ENCODE peak calls at places on chromosomes 12 and 14, in five cellular contexts. W is progenitor cell of endocrine pancreas; V is MCF 10A; T is CD8-positive, alpha-beta T cell; F is choroid plexus epithelial cell. A is an unnamed sample.

GRCh38 chr12:102748704-102749103 is 168.3 kb downstream of the PAH start:
- DNase-seq in W (no peak), V (no peak), T (no peak), F (no peak), A (no peak)

GRCh38 chr12:111180830-111181726 is 187.8 kb downstream of the PHETA1 start:
- DNase-seq in W (no peak), V (peak), T (no peak), F (peak), A (no peak)

GRCh38 chr12:112380663-112381420 is 1.4 kb downstream of the HECTD4 start:
- DNase-seq in W (no peak), V (no peak), T (no peak), F (no peak), A (no peak)

GRCh38 chr12:80176706-80177105 is 77.4 kb downstream of the OTOGL start:
- DNase-seq in W (no peak), V (no peak), T (no peak), F (no peak), A (no peak)

GRCh38 chr12:125403145-125403789 is 338.0 kb downstream of the AACS start:
- DNase-seq in W (no peak), V (peak), T (no peak), F (peak), A (no peak)

GRCh38 chr14:88198441-88198840 is 124.6 kb downstream of the KCNK10 start:
- DNase-seq in W (no peak), V (no peak), T (no peak), F (no peak), A (no peak)

GRCh38 chr14:82642425-82642824 is 1108.8 kb upstream of the SEL1L start:
- DNase-seq in W (peak), V (no peak), T (no peak), F (peak), A (peak)

GRCh38 chr12:22625671-22626251 is 790 bp downstream of the ETNK1 start:
- DNase-seq in W (peak), V (peak), T (peak), F (peak), A (no peak)

GRCh38 chr12:83142914-83143313 is 456.2 kb downstream of the TMTC2 start:
- DNase-seq in W (no peak), V (no peak), T (no peak), F (no peak), A (no peak)

GRCh38 chr14:100604709-100605108 is 17.5 kb upstream of the BEGAIN start:
- DNase-seq in W (no peak), V (no peak), T (no peak), F (no peak), A (no peak)

GRCh38 chr14:25944020-25944419 is 653.8 kb downstream of the NOVA1 start:
- DNase-seq in W (no peak), V (no peak), T (no peak), F (no peak), A (no peak)

GRCh38 chr12:119176267-119177055 is 2.3 kb upstream of the HSPB8 start:
- DNase-seq in W (no peak), V (peak), T (no peak), F (peak), A (no peak)

GRCh38 chr12:93323625-93324165 is 54.0 kb upstream of the NUDT4 start:
- DNase-seq in W (no peak), V (no peak), T (no peak), F (peak), A (no peak)

GRCh38 chr14:105430535-105430934 is 10.9 kb downstream of the MTA1 start:
- DNase-seq in W (no peak), V (peak), T (no peak), F (peak), A (no peak)

GRCh38 chr12:89492883-89493282 is 31.7 kb downstream of the GALNT4 start:
- DNase-seq in W (no peak), V (no peak), T (no peak), F (no peak), A (no peak)

GRCh38 chr14:102020058-102020971 is 55.9 kb downstream of the DYNC1H1 start:
- DNase-seq in W (no peak), V (no peak), T (peak), F (peak), A (no peak)

GRCh38 chr14:90416649-90417237 is 19.9 kb downstream of the CALM1 start:
- DNase-seq in W (no peak), V (no peak), T (no peak), F (no peak), A (no peak)

GRCh38 chr12:70643927-70644326 is 6.7 kb upstream of the PTPRB start:
- DNase-seq in W (no peak), V (peak), T (no peak), F (no peak), A (no peak)

GRCh38 chr14:98227000-98227726 is 1044.8 kb downstream of the BCL11B start:
- DNase-seq in W (no peak), V (no peak), T (no peak), F (no peak), A (no peak)

GRCh38 chr12:79274571-79275064 is 410.0 kb downstream of the SYT1 start:
- DNase-seq in W (no peak), V (peak), T (no peak), F (no peak), A (no peak)

GRCh38 chr12:78863482-78864427 is 819 bp upstream of the SYT1 start:
- DNase-seq in W (peak), V (peak), T (no peak), F (peak), A (no peak)

GRCh38 chr12:29662737-29663323 is 120.9 kb downstream of the TMTC1 start:
- DNase-seq in W (no peak), V (no peak), T (no peak), F (no peak), A (no peak)

GRCh38 chr12:49706351-49707126 is 666 bp downstream of the FMNL3 start:
- DNase-seq in W (peak), V (no peak), T (no peak), F (peak), A (no peak)

GRCh38 chr14:55180434-55180833 is 11.0 kb downstream of the DLGAP5 start:
- DNase-seq in W (no peak), V (no peak), T (no peak), F (peak), A (no peak)

GRCh38 chr14:70097576-70098256 is 91.0 kb downstream of the SLC8A3 start:
- DNase-seq in W (no peak), V (no peak), T (no peak), F (no peak), A (no peak)

GRCh38 chr14:70094631-70095030 is 94.1 kb downstream of the SLC8A3 start:
- DNase-seq in W (no peak), V (no peak), T (no peak), F (no peak), A (no peak)

GRCh38 chr14:70098257-70098809 is 90.4 kb downstream of the SLC8A3 start:
- DNase-seq in W (no peak), V (no peak), T (no peak), F (peak), A (no peak)

GRCh38 chr14:70094106-70094505 is 94.6 kb downstream of the SLC8A3 start:
- DNase-seq in W (no peak), V (no peak), T (no peak), F (no peak), A (no peak)

DNA sequence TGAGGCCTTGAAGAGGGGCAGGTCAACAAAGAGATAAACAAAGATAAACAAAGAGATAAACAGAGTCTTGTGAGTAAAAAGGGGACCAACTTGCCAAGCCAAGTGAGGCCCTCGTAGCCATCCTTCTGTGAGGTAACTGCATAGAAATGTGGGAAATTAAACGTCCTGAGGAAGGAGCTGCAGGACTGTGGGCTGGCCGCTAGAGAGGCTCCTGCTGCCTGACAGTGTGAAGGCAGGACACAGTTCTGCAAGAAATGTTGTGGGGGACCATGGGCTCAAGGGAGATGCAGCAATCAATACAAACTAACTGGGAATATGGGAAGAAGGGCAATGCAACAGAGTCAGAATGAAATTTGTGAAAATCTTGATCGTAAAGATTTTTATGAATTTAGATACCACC is 91.9 kb downstream of the SLC8A3 start:
- DNase-seq in W (no peak), V (peak), T (no peak), F (peak), A (no peak)
- TF ChIP-seq CTCF in W (peak), V (no peak), T (no peak), F (peak), A (peak)

GRCh38 chr12:115452751-115453281 is 768.8 kb upstream of the TBX3 start:
- DNase-seq in W (peak), V (no peak), T (no peak), F (no peak), A (no peak)

GRCh38 chr12:115457798-115458197 is 773.8 kb upstream of the TBX3 start:
- DNase-seq in W (no peak), V (no peak), T (no peak), F (no peak), A (no peak)

GRCh38 chr12:115461401-115461800 is 777.4 kb upstream of the TBX3 start:
- DNase-seq in W (no peak), V (no peak), T (no peak), F (no peak), A (no peak)

GRCh38 chr12:115455268-115455681 is 771.3 kb upstream of the TBX3 start:
- DNase-seq in W (no peak), V (no peak), T (no peak), F (no peak), A (no peak)

GRCh38 chr12:115456946-115457689 is 773.1 kb upstream of the TBX3 start:
- DNase-seq in W (no peak), V (peak), T (no peak), F (peak), A (no peak)
- TF ChIP-seq CTCF in W (peak), V (no peak), T (no peak), F (peak), A (no peak)

GRCh38 chr14:64860039-64860438 is 19.7 kb downstream of the SPTB start:
- DNase-seq in W (no peak), V (no peak), T (no peak), F (no peak), A (no peak)

GRCh38 chr14:64865992-64866391 is 13.7 kb downstream of the SPTB start:
- DNase-seq in W (no peak), V (no peak), T (no peak), F (no peak), A (no peak)

GRCh38 chr14:64857979-64858740 is 21.5 kb downstream of the SPTB start:
- DNase-seq in W (no peak), V (no peak), T (no peak), F (no peak), A (no peak)

GRCh38 chr14:64864258-64864657 is 15.4 kb downstream of the SPTB start:
- DNase-seq in W (no peak), V (no peak), T (no peak), F (no peak), A (no peak)

GRCh38 chr14:64861916-64862315 is 17.8 kb downstream of the SPTB start:
- DNase-seq in W (no peak), V (no peak), T (no peak), F (no peak), A (no peak)
- TF ChIP-seq CTCF in W (no peak), V (no peak), T (no peak), F (no peak), A (no peak)

GRCh38 chr12:20946732-20947131 is 136.2 kb downstream of the SLCO1B3 start:
- DNase-seq in W (no peak), V (peak), T (no peak), F (peak), A (no peak)
- TF ChIP-seq CTCF in W (peak), V (peak), T (no peak), F (peak), A (peak)

DNA sequence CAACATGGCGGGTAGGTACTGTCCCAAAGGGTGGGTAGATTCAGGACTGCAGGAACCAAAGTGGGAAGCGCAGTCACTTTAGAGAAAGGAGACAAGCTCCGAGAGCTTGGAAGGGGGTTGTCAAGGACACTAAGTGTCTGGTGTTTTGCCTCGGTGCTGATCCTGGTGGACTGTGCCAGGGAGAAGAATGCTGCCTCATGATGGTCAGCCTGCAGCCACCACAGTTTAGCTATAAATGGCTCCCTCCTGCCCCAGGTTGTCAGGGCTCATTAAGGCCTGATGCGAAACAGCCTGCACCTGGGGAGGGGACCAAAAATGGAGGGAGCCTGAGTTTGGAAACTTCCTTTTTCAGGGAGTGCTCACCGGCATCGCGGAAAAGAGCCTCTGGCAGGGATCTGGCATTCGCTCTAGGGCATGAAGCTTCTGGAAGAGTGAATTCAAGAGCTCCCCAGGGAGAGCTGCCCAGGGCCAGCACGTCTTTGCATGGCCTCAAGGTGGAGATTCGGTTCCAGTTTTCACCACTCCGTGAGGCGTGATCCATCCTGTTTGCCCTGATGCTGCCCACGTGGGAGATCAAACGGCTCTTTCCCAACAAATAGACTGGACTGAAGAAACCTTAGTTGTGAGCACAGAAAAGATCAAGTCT is 164.0 kb downstream of the FOXN3 start:
- DNase-seq in W (no peak), V (peak), T (no peak), F (peak), A (no peak)
- TF ChIP-seq CTCF in W (no peak), V (no peak), T (no peak), F (peak), A (peak)

GRCh38 chr14:36271222-36271621 is 49.2 kb downstream of the MBIP start:
- DNase-seq in W (no peak), V (no peak), T (no peak), F (no peak), A (no peak)

GRCh38 chr14:36268957-36269734 is 51.3 kb downstream of the MBIP start:
- DNase-seq in W (no peak), V (no peak), T (no peak), F (no peak), A (no peak)

GRCh38 chr14:36275741-36276140 is 44.7 kb downstream of the MBIP start:
- DNase-seq in W (no peak), V (no peak), T (no peak), F (no peak), A (no peak)

GRCh38 chr14:36271939-36272907 is 48.2 kb downstream of the MBIP start:
- DNase-seq in W (no peak), V (no peak), T (no peak), F (peak), A (no peak)

GRCh38 chr14:36270191-36270590 is 50.2 kb downstream of the MBIP start:
- DNase-seq in W (no peak), V (no peak), T (no peak), F (no peak), A (no peak)
- TF ChIP-seq CTCF in W (no peak), V (no peak), T (no peak), F (no peak), A (no peak)

GRCh38 chr12:88150063-88150462 is 8.0 kb downstream of the TMTC3 start:
- DNase-seq in W (no peak), V (no peak), T (no peak), F (no peak), A (no peak)

GRCh38 chr12:88156075-88156654 is 14.1 kb downstream of the TMTC3 start:
- DNase-seq in W (no peak), V (no peak), T (no peak), F (no peak), A (no peak)

DNA sequence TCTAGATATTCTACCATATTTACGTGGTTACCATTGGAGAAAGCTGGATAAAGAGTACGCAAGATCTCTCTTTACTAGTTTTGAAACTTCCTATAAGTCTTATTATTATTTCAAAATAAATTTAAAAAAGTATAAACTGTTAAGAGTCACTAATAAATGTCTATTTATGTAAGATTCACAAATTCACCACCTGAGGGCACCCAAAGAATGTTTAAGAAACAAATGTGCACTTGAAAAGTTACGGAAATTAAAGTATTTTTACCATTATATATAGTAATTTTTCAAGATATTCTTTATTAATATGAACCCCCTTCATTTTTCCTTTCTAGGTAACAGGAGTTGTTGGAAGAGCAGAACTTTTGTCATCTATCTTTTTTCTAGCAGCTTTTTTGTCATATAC is 11.9 kb downstream of the TMTC3 start:
- DNase-seq in W (no peak), V (peak), T (no peak), F (peak), A (no peak)
- TF ChIP-seq CTCF in W (peak), V (peak), T (no peak), F (no peak), A (peak)

GRCh38 chr12:65943388-65944137 is 119.3 kb downstream of the HMGA2 start:
- DNase-seq in W (no peak), V (no peak), T (no peak), F (no peak), A (no peak)
- TF ChIP-seq CTCF in W (no peak), V (no peak), T (no peak), F (no peak), A (no peak)

GRCh38 chr12:131452444-131452860 is 258.4 kb upstream of the SFSWAP start:
- DNase-seq in W (no peak), V (peak), T (no peak), F (no peak), A (peak)
- TF ChIP-seq CTCF in W (peak), V (peak), T (peak), F (peak), A (no peak)

DNA sequence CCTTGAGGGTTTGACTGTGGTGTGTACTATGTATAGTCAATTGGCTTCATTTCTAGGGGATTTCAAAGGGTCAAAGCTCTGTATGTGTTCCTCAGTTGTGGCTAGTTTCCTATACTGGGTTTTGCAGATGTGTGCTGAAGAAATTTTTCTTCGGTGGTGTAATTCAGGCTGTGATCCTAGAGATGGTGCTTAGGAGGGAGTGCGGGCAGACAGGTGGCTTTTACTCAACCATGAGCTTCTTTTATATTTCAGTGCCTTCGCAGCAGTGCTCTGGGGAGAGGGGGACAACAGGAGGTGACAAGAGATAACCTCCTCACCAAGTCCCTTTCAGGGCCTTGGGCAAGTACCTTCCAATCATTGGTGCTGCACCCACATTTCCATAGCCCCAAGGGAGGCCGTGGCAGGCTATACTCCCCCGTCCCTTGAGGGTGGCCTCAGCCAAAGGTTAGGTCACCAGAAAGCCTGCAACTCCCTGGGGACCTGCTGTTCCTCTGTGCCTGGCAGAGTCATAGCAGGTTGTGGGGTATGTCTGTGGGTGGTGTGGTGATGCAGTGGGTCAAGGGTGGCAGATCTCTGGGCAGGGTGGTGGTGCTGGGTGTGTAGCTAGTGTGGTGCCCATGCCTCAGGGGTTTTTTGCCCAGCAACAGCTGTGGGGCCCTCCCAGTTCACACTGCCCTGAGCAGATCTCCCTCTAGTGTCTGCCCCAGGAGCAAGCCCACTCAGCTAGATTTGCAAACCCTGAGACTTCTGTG is 37.0 kb upstream of the TMX1 start:
- DNase-seq in W (no peak), V (no peak), T (no peak), F (no peak), A (no peak)
- TF ChIP-seq CTCF in W (no peak), V (no peak), T (no peak), F (no peak), A (no peak)